ENCODE peak calls at places on chromosomes 11 and 22, in five cellular contexts. J is nephron progenitor cell, N is type B pancreatic cell, R is transverse colon, H is hepatocyte. I is an unnamed sample.

GRCh38 chr22:24772493-24773220 is 1.9 kb downstream of the PIWIL3 start:
- DNase-seq in J (peak), N (no peak), R (no peak), H (peak), I (no peak)

GRCh38 chr11:57330029-57330428 is 5.3 kb upstream of the TNKS1BP1 start:
- DNase-seq in J (no peak), N (no peak), R (no peak), H (no peak), I (no peak)

GRCh38 chr11:44916797-44917196 is 33.9 kb downstream of the TP53I11 start:
- DNase-seq in J (no peak), N (no peak), R (no peak), H (no peak), I (no peak)

GRCh38 chr11:12453243-12453642 is 75.9 kb downstream of the PARVA start:
- DNase-seq in J (no peak), N (no peak), R (no peak), H (no peak), I (no peak)

GRCh38 chr11:114077482-114078305 is 18.2 kb downstream of the ZBTB16 start:
- DNase-seq in J (no peak), N (no peak), R (peak), H (peak), I (no peak)

GRCh38 chr11:64609436-64610047 is 18.5 kb downstream of the SLC22A12 start:
- DNase-seq in J (no peak), N (no peak), R (no peak), H (no peak), I (no peak)

GRCh38 chr22:50599816-50600454 is 658 bp upstream of the MAPK8IP2 start:
- DNase-seq in J (peak), N (no peak), R (peak), H (peak), I (no peak)

GRCh38 chr11:65180877-65181568 is 705 bp upstream of the CAPN1 start:
- DNase-seq in J (peak), N (peak), R (peak), H (peak), I (peak)

DNA sequence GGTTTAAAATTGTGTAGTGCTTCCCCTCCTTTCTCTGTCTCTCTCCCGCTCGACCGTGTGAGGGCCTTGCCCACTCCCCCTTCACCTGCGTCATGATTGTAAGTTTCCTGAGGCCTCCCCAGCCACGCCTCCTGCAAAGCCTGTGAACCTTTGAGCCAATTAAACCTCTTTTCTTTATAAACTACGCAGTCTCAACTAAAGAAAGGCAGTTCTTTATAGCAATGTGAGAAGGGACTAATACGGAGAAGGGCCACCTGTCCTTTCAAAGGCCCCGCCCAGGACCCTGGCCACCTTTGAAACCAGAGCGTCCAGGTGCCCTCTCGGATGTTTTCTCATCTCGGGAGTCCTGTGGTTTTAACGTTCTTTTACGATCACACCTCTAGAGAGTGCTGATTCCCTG is 741.5 kb downstream of the BRD1 start:
- DNase-seq in J (no peak), N (no peak), R (no peak), H (no peak), I (no peak)
- TF ChIP-seq CTCF in J (no peak), N (no peak), R (no peak), H (no peak), I (no peak)

GRCh38 chr11:79052539-79052938 is 388.3 kb downstream of the TENM4 start:
- DNase-seq in J (no peak), N (no peak), R (no peak), H (no peak), I (no peak)
- TF ChIP-seq CTCF in J (peak), N (peak), R (no peak), H (peak), I (peak)

DNA sequence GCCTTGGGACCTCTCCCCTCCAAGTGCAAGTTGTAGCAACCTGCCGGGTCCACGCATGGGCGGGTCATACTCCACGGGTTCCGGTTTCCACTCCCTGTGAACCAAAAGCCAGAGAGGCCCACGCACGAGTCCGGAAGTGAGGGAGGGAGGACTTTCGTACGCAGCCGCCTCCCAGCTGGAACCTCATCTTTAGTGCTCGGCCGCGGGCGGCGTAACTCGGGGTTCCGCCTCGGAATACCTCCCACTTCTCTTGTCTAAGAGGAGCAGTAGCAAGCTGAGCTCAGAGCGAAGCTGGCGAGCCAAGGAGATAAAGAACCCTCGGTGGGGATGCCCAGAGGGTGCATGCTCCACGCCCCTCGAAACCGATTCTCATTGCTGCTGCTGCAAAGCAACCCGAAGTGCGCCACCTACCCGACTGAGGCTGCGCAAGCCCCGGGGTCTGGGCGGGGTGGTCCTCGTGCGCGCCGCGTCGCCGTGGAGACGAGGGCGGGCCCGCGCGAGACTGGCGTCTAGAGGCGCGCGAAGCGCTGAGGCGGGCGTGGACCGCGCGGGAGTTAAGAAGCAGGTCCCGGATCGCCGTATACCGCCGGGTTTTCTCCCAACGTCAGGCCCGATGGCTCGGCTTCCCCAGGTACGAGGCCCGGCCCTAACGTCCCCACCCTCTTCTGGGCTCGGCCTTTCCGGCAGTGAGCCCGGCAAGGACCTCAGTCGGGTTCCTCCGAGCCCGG is at the start of gene SFI1:
- DNase-seq in J (peak), N (peak), R (peak), H (peak), I (peak)
- TF ChIP-seq CTCF in J (no peak), N (peak), R (peak), H (peak), I (peak)

GRCh38 chr11:123594921-123595320 is 59.5 kb downstream of the SCN3B start:
- DNase-seq in J (no peak), N (no peak), R (no peak), H (no peak), I (no peak)

GRCh38 chr11:123594188-123594901 is 60.1 kb downstream of the SCN3B start:
- DNase-seq in J (no peak), N (no peak), R (no peak), H (no peak), I (no peak)

GRCh38 chr11:123601136-123601535 is 53.3 kb downstream of the SCN3B start:
- DNase-seq in J (no peak), N (no peak), R (no peak), H (no peak), I (no peak)

GRCh38 chr11:123601737-123602136 is 52.7 kb downstream of the SCN3B start:
- DNase-seq in J (no peak), N (no peak), R (no peak), H (no peak), I (no peak)

GRCh38 chr11:123597859-123598258 is 56.6 kb downstream of the SCN3B start:
- DNase-seq in J (no peak), N (no peak), R (no peak), H (no peak), I (no peak)
- TF ChIP-seq CTCF in J (no peak), N (no peak), R (no peak), H (no peak), I (no peak)

GRCh38 chr11:121536116-121536515 is 83.3 kb upstream of the SORL1-AS1 start:
- DNase-seq in J (no peak), N (no peak), R (no peak), H (no peak), I (peak)
- TF ChIP-seq CTCF in J (no peak), N (no peak), R (no peak), H (no peak), I (no peak)

DNA sequence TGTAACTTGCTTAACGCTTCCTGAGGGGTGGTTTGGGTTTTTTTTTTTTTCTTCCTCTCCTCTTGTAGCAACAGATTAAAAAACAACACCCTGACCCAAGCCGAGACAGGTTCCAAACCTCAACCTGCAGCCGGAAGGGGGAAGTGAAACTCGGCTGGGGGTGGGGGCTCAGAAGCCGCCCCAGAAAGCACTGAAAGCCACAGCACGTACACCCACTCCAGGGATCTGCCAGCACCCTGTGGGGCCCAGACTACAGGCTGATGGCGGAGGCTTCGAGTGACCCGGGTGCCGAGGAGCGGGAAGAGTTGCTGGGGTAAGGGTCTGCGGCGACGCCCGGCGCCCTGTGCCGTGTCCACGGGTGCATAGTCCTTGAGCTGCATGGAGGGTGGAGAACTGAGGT is at the start of gene LSP1:
- DNase-seq in J (no peak), N (no peak), R (peak), H (no peak), I (no peak)
- TF ChIP-seq CTCF in J (no peak), N (no peak), R (no peak), H (no peak), I (no peak)

GRCh38 chr11:121334973-121335711 is 42.6 kb downstream of the SC5D start:
- DNase-seq in J (no peak), N (no peak), R (no peak), H (no peak), I (no peak)
- TF ChIP-seq CTCF in J (no peak), N (no peak), R (no peak), H (peak), I (no peak)

GRCh38 chr11:115944596-115944995 is 440.4 kb upstream of the CADM1 start:
- DNase-seq in J (no peak), N (no peak), R (no peak), H (no peak), I (no peak)
- TF ChIP-seq CTCF in J (no peak), N (no peak), R (no peak), H (no peak), I (no peak)

DNA sequence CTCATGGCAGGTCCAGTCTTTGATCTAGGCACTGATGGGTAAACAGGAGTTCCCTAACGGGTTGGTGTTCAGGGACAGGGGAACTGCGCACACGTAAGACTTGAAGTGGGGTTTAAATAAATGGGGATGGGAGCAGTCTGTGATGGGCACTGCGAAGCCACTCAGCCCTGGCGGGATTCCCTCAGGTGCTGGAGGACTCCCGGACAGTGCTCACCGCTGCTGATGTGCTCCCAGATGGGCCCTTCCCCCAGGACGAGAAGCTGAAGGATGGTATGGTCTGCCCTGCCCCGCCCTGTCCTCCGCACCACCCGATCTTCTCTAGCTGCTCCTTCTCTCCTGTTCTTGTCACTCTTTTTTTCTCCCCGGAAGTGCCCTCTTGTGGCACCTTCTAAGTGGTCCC is 9.5 kb downstream of the CCDC134 start:
- DNase-seq in J (no peak), N (no peak), R (no peak), H (no peak), I (no peak)
- TF ChIP-seq CTCF in J (no peak), N (no peak), R (no peak), H (no peak), I (no peak)

DNA sequence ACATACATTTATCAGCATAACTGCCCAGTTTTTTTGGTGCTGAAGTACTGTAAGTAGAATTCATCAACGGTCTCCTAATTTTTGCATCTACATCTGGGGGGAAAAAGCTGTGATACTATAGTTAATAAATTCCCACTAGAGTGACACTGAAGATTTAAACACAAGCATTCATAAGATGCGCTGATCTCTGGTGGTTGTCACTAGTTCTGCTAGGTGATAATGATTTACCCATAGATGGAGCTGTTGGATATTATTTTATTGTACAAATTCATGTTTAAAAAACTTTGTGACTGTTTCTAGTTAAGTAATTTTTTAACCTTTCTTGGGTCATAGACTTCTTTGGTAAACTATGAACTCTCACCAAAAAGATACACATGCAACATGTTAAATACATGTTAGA is 106.6 kb downstream of the EMSY start:
- DNase-seq in J (no peak), N (no peak), R (no peak), H (peak), I (no peak)
- TF ChIP-seq CTCF in J (no peak), N (peak), R (peak), H (peak), I (peak)